ENCODE peak calls at places on chromosome 9, in ten cellular contexts. One of them, this sample, is unnamed.
A peak's percentile ranks its signal among the peaks of the same experiment; 100 is the strongest.

GRCh38 chr9:120372040-120372439 is 207.9 kb downstream of the CDK5RAP2 start:
- DNase-seq in uterus: no peak
- DNase-seq in stomach: no peak
- DNase-seq in IMR-90: no peak
- DNase-seq in ovary: no peak
- DNase-seq in Peyer's patch: no peak
- DNase-seq in thyroid gland: no peak
- DNase-seq in K562: no peak
- DNase-seq in body of pancreas: no peak
- DNase-seq in heart left ventricle: no peak
- DNase-seq in this sample: no peak

GRCh38 chr9:128100581-128100980 is 26.9 kb downstream of the PTGES2 start:
- DNase-seq in stomach: no peak
- DNase-seq in uterus: no peak
- DNase-seq in K562: no peak
- DNase-seq in Peyer's patch: no peak
- DNase-seq in ovary: no peak
- DNase-seq in IMR-90: no peak
- DNase-seq in thyroid gland: no peak
- DNase-seq in heart left ventricle: no peak
- DNase-seq in body of pancreas: peak; percentile 9
- DNase-seq in this sample: no peak

GRCh38 chr9:82196658-82197057 is 208.1 kb downstream of the SPATA31D1 start:
- DNase-seq in IMR-90: no peak
- DNase-seq in ovary: no peak
- DNase-seq in K562: no peak
- DNase-seq in uterus: no peak
- DNase-seq in heart left ventricle: no peak
- DNase-seq in Peyer's patch: no peak
- DNase-seq in stomach: no peak
- DNase-seq in thyroid gland: no peak
- DNase-seq in body of pancreas: no peak
- DNase-seq in this sample: no peak

GRCh38 chr9:33287087-33287490 is 3.2 kb upstream of the NFX1 start:
- DNase-seq in body of pancreas: peak; percentile 63
- DNase-seq in K562: no peak
- DNase-seq in ovary: no peak
- DNase-seq in stomach: peak; percentile 55
- DNase-seq in thyroid gland: peak; percentile 44
- DNase-seq in IMR-90: peak; percentile 75
- DNase-seq in Peyer's patch: peak; percentile 53
- DNase-seq in heart left ventricle: peak; percentile 34
- DNase-seq in uterus: no peak
- DNase-seq in this sample: peak; percentile 91

GRCh38 chr9:93824386-93825294 is 130.5 kb downstream of the BARX1 start:
- DNase-seq in body of pancreas: no peak
- DNase-seq in stomach: no peak
- DNase-seq in IMR-90: no peak
- DNase-seq in ovary: no peak
- DNase-seq in heart left ventricle: no peak
- DNase-seq in uterus: no peak
- DNase-seq in thyroid gland: no peak
- DNase-seq in K562: no peak
- DNase-seq in Peyer's patch: no peak
- DNase-seq in this sample: no peak

GRCh38 chr9:26413625-26414024 is 479.0 kb downstream of the CAAP1 start:
- DNase-seq in thyroid gland: no peak
- DNase-seq in ovary: no peak
- DNase-seq in stomach: no peak
- DNase-seq in K562: no peak
- DNase-seq in heart left ventricle: no peak
- DNase-seq in Peyer's patch: no peak
- DNase-seq in uterus: no peak
- DNase-seq in body of pancreas: no peak
- DNase-seq in IMR-90: no peak
- DNase-seq in this sample: no peak

GRCh38 chr9:133353548-133353947 is 2.7 kb downstream of the SURF1 start:
- DNase-seq in body of pancreas: no peak
- DNase-seq in ovary: no peak
- DNase-seq in Peyer's patch: no peak
- DNase-seq in IMR-90: no peak
- DNase-seq in uterus: no peak
- DNase-seq in heart left ventricle: no peak
- DNase-seq in stomach: no peak
- DNase-seq in K562: no peak
- DNase-seq in thyroid gland: no peak
- DNase-seq in this sample: peak; percentile 35

GRCh38 chr9:8860925-8861324 is 1061.3 kb upstream of the DMAC1 start:
- DNase-seq in Peyer's patch: no peak
- DNase-seq in body of pancreas: no peak
- DNase-seq in ovary: no peak
- DNase-seq in heart left ventricle: no peak
- DNase-seq in uterus: no peak
- DNase-seq in K562: no peak
- DNase-seq in IMR-90: peak; percentile 9
- DNase-seq in thyroid gland: no peak
- DNase-seq in stomach: no peak
- DNase-seq in this sample: no peak

GRCh38 chr9:135526730-135527571 is 5.7 kb downstream of the LCN1 start:
- DNase-seq in heart left ventricle: no peak
- DNase-seq in thyroid gland: no peak
- DNase-seq in uterus: no peak
- DNase-seq in stomach: peak; percentile 18
- DNase-seq in ovary: no peak
- DNase-seq in body of pancreas: no peak
- DNase-seq in IMR-90: no peak
- DNase-seq in K562: peak; percentile 74
- DNase-seq in Peyer's patch: no peak
- DNase-seq in this sample: peak; percentile 22

GRCh38 chr9:135513351-135513846 is 7.8 kb upstream of the LCN1 start:
- DNase-seq in Peyer's patch: no peak
- DNase-seq in IMR-90: no peak
- DNase-seq in thyroid gland: no peak
- DNase-seq in stomach: peak; percentile 16
- DNase-seq in heart left ventricle: no peak
- DNase-seq in ovary: no peak
- DNase-seq in K562: no peak
- DNase-seq in uterus: no peak
- DNase-seq in body of pancreas: no peak
- DNase-seq in this sample: no peak

GRCh38 chr9:12718482-12719026 is 25.4 kb downstream of the TYRP1 start:
- DNase-seq in Peyer's patch: no peak
- DNase-seq in thyroid gland: no peak
- DNase-seq in ovary: no peak
- DNase-seq in heart left ventricle: no peak
- DNase-seq in IMR-90: peak; percentile 44
- DNase-seq in body of pancreas: no peak
- DNase-seq in K562: no peak
- DNase-seq in stomach: no peak
- DNase-seq in uterus: no peak
- DNase-seq in this sample: no peak

GRCh38 chr9:12716823-12717222 is 23.6 kb downstream of the TYRP1 start:
- DNase-seq in IMR-90: no peak
- DNase-seq in thyroid gland: no peak
- DNase-seq in ovary: no peak
- DNase-seq in stomach: no peak
- DNase-seq in K562: no peak
- DNase-seq in heart left ventricle: no peak
- DNase-seq in uterus: no peak
- DNase-seq in Peyer's patch: no peak
- DNase-seq in body of pancreas: no peak
- DNase-seq in this sample: no peak

GRCh38 chr9:12720551-12720950 is 27.4 kb downstream of the TYRP1 start:
- DNase-seq in stomach: no peak
- DNase-seq in Peyer's patch: no peak
- DNase-seq in ovary: no peak
- DNase-seq in thyroid gland: no peak
- DNase-seq in IMR-90: no peak
- DNase-seq in uterus: no peak
- DNase-seq in heart left ventricle: no peak
- DNase-seq in body of pancreas: no peak
- DNase-seq in K562: no peak
- DNase-seq in this sample: no peak

GRCh38 chr9:12717907-12718306 is 24.7 kb downstream of the TYRP1 start:
- DNase-seq in Peyer's patch: no peak
- DNase-seq in K562: no peak
- DNase-seq in heart left ventricle: no peak
- DNase-seq in stomach: no peak
- DNase-seq in ovary: no peak
- DNase-seq in IMR-90: no peak
- DNase-seq in body of pancreas: no peak
- DNase-seq in uterus: no peak
- DNase-seq in thyroid gland: no peak
- DNase-seq in this sample: no peak

DNA sequence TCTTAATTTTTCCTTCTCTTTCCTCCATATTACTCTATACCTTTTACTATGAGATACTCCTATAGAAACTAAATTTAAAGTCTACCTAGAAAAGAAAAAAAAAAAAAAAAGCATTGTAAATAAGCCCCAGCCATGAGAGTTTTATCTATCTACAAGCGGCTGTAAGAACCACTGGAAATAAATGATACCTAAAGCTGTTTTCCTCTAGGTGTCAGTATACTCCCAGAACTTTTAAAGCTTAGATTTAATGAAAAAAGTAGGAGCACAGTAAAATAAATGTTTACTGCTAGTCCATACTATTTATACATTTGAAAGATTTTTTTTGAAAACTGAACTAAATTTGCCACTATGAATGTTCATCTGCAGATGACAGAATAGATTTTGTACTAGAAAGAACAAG is 26.2 kb downstream of the TYRP1 start:
- DNase-seq in K562: no peak
- DNase-seq in ovary: no peak
- DNase-seq in IMR-90: peak; percentile 69
- DNase-seq in uterus: no peak
- DNase-seq in body of pancreas: no peak
- DNase-seq in heart left ventricle: no peak
- DNase-seq in Peyer's patch: no peak
- DNase-seq in thyroid gland: no peak
- DNase-seq in stomach: no peak
- DNase-seq in this sample: peak; percentile 41
- TF ChIP-seq CTCF in K562: no peak
- TF ChIP-seq CTCF in ovary: no peak
- TF ChIP-seq CTCF in IMR-90: peak; percentile 71
- TF ChIP-seq CTCF in uterus: peak; percentile 31
- TF ChIP-seq CTCF in body of pancreas: peak; percentile 58
- TF ChIP-seq CTCF in heart left ventricle: peak; percentile 51
- TF ChIP-seq CTCF in Peyer's patch: peak; percentile 52
- TF ChIP-seq CTCF in thyroid gland: peak; percentile 28
- TF ChIP-seq CTCF in stomach: peak; percentile 44
- TF ChIP-seq CTCF in this sample: peak; percentile 33

DNA sequence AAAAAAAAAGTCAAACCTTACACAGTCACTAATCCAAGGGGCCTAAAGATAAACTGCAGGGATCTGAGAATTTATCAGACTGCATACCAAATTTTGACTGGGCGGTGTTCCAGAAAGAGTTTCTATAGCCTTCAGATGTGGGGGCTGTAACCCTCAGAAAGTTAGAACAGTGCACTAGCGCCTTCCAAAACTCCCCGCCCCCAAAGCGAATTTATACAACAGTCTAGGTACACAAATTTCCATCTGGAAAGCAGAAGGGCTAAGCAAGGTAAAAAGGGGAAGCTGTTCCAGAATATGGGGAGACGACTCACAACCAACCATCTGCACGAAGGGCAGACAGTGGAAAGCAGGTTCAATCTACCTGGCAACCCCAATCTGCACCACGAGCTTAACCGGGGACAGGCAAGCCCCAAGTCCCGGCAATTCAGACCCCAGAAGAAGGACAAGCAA is 799 bp downstream of the ERMP1 start:
- DNase-seq in thyroid gland: no peak
- DNase-seq in Peyer's patch: peak; percentile 35
- DNase-seq in heart left ventricle: no peak
- DNase-seq in uterus: no peak
- DNase-seq in ovary: no peak
- DNase-seq in IMR-90: no peak
- DNase-seq in stomach: no peak
- DNase-seq in body of pancreas: no peak
- DNase-seq in K562: peak; percentile 19
- DNase-seq in this sample: peak; percentile 68
- TF ChIP-seq POLR2A in thyroid gland: no peak
- TF ChIP-seq POLR2A in Peyer's patch: no peak
- TF ChIP-seq POLR2A in heart left ventricle: no peak
- TF ChIP-seq POLR2A in uterus: no peak
- TF ChIP-seq POLR2A in ovary: no peak
- TF ChIP-seq POLR2A in IMR-90: no peak
- TF ChIP-seq POLR2A in stomach: no peak
- TF ChIP-seq POLR2A in body of pancreas: no peak
- TF ChIP-seq POLR2A in K562: no peak
- TF ChIP-seq POLR2A in this sample: no peak

GRCh38 chr9:35616681-35617459 is 1.3 kb downstream of the CD72 start:
- DNase-seq in K562: peak; percentile 62
- DNase-seq in stomach: peak; percentile 77
- DNase-seq in uterus: peak; percentile 64
- DNase-seq in Peyer's patch: peak; percentile 85
- DNase-seq in thyroid gland: peak; percentile 74
- DNase-seq in IMR-90: peak; percentile 69
- DNase-seq in ovary: peak; percentile 65
- DNase-seq in body of pancreas: peak; percentile 68
- DNase-seq in heart left ventricle: peak; percentile 77
- DNase-seq in this sample: no peak
- TF ChIP-seq CTCF in K562: no peak
- TF ChIP-seq CTCF in stomach: no peak
- TF ChIP-seq CTCF in uterus: no peak
- TF ChIP-seq CTCF in Peyer's patch: no peak
- TF ChIP-seq CTCF in thyroid gland: no peak
- TF ChIP-seq CTCF in IMR-90: no peak
- TF ChIP-seq CTCF in ovary: no peak
- TF ChIP-seq CTCF in body of pancreas: no peak
- TF ChIP-seq CTCF in heart left ventricle: no peak
- TF ChIP-seq CTCF in this sample: no peak

DNA sequence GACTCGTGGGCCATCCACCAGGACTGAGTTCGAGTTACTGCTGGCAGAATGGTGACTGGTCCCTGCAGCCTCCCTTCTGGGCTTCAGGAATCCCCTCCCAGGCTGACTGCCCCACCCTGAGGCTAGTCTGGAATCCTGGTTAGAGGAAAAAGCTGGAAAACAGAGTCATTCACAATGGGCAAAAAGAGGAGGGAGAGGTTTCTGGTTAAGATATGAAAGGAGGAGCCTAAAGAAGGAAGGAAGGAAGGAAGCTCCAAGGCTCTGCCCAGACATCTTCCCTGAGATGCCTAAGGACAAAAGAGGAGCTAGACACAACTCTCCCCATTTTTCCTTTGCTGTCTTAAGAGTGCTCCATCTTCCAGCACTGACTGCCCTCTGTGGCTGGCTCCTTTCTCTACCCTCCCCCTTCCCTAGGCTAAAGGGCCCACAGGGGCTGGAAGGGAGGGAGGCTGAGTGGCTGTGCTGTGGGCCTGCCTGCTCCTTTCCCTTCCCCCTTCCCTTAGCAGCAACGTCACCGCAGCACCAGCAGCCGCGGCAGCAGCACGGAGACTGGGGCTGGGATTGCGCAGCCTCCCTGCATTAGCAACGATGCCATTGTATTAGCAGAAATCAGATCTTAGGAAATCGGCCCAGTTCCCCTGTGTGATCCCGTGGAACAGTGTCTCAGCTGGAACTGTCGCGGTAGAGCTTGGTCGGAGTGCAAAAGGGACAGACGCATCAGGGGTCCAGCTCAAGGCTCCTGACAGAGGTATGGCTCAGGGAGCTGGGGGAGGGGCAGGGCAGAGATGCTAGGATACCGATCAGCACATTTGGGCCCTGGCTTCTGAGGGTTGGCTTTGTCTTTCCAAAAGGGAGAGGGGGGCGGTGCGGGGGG is 48.7 kb downstream of the RUSC2 start:
- DNase-seq in K562: no peak
- DNase-seq in stomach: peak; percentile 35
- DNase-seq in thyroid gland: peak; percentile 69
- DNase-seq in body of pancreas: peak; percentile 39
- DNase-seq in uterus: peak; percentile 80
- DNase-seq in IMR-90: peak; percentile 82
- DNase-seq in ovary: peak; percentile 79
- DNase-seq in Peyer's patch: no peak
- DNase-seq in heart left ventricle: peak; percentile 80
- DNase-seq in this sample: peak; percentile 50
- TF ChIP-seq POLR2A in K562: no peak
- TF ChIP-seq POLR2A in stomach: no peak
- TF ChIP-seq POLR2A in thyroid gland: peak; percentile 40
- TF ChIP-seq POLR2A in body of pancreas: no peak
- TF ChIP-seq POLR2A in uterus: peak; percentile 50
- TF ChIP-seq POLR2A in IMR-90: no peak
- TF ChIP-seq POLR2A in ovary: peak; percentile 55
- TF ChIP-seq POLR2A in Peyer's patch: no peak
- TF ChIP-seq POLR2A in heart left ventricle: peak; percentile 23
- TF ChIP-seq POLR2A in this sample: no peak